ENCODE peak calls at places on chromosomes 12 and 14, in six cellular contexts. One of them, this sample, is unnamed.

GRCh38 chr12:91877022-91877421 is 268.6 kb downstream of the BTG1 start:
- DNase-seq in T-helper 2 cell: peak
- DNase-seq in activated naive CD4-positive, alpha-beta T cell treated with anti-CD3 and anti-CD28 coated beads for 36 hours: peak
- DNase-seq in NCI-H1105: no peak
- DNase-seq in iris pigment epithelial cell: peak
- DNase-seq in stomach: peak
- DNase-seq in this sample: peak

GRCh38 chr12:108581311-108582227 is 16.3 kb downstream of the TMEM119 start:
- DNase-seq in T-helper 2 cell: no peak
- DNase-seq in activated naive CD4-positive, alpha-beta T cell treated with anti-CD3 and anti-CD28 coated beads for 36 hours: no peak
- DNase-seq in NCI-H1105: no peak
- DNase-seq in iris pigment epithelial cell: no peak
- DNase-seq in stomach: no peak
- DNase-seq in this sample: no peak

GRCh38 chr14:91252901-91253794 is 8.6 kb upstream of the GPR68 start:
- DNase-seq in T-helper 2 cell: peak
- DNase-seq in activated naive CD4-positive, alpha-beta T cell treated with anti-CD3 and anti-CD28 coated beads for 36 hours: peak
- DNase-seq in NCI-H1105: no peak
- DNase-seq in iris pigment epithelial cell: no peak
- DNase-seq in stomach: peak
- DNase-seq in this sample: peak

GRCh38 chr12:91732086-91732485 is 413.6 kb downstream of the BTG1 start:
- DNase-seq in T-helper 2 cell: no peak
- DNase-seq in activated naive CD4-positive, alpha-beta T cell treated with anti-CD3 and anti-CD28 coated beads for 36 hours: no peak
- DNase-seq in NCI-H1105: no peak
- DNase-seq in iris pigment epithelial cell: peak
- DNase-seq in stomach: no peak
- DNase-seq in this sample: no peak

GRCh38 chr14:53331247-53331646 is 178.1 kb upstream of the DDHD1 start:
- DNase-seq in T-helper 2 cell: no peak
- DNase-seq in activated naive CD4-positive, alpha-beta T cell treated with anti-CD3 and anti-CD28 coated beads for 36 hours: peak
- DNase-seq in NCI-H1105: no peak
- DNase-seq in iris pigment epithelial cell: peak
- DNase-seq in stomach: no peak
- DNase-seq in this sample: no peak

GRCh38 chr12:20127401-20127800 is 240.9 kb upstream of the PDE3A start:
- DNase-seq in T-helper 2 cell: no peak
- DNase-seq in activated naive CD4-positive, alpha-beta T cell treated with anti-CD3 and anti-CD28 coated beads for 36 hours: no peak
- DNase-seq in NCI-H1105: no peak
- DNase-seq in iris pigment epithelial cell: peak
- DNase-seq in stomach: no peak
- DNase-seq in this sample: no peak

GRCh38 chr12:61750604-61751003 is 509.6 kb upstream of the USP15 start:
- DNase-seq in T-helper 2 cell: no peak
- DNase-seq in activated naive CD4-positive, alpha-beta T cell treated with anti-CD3 and anti-CD28 coated beads for 36 hours: no peak
- DNase-seq in NCI-H1105: no peak
- DNase-seq in iris pigment epithelial cell: peak
- DNase-seq in stomach: no peak
- DNase-seq in this sample: no peak

GRCh38 chr12:3042394-3042793 is 34.8 kb upstream of the TSPAN9 start:
- DNase-seq in T-helper 2 cell: no peak
- DNase-seq in activated naive CD4-positive, alpha-beta T cell treated with anti-CD3 and anti-CD28 coated beads for 36 hours: no peak
- DNase-seq in NCI-H1105: peak
- DNase-seq in iris pigment epithelial cell: no peak
- DNase-seq in stomach: no peak
- DNase-seq in this sample: no peak